ENCODE peak calls at places on chromosomes 2 and 18, in four cellular contexts. One of them, this sample, is unnamed.
A peak's percentile ranks its signal among the peaks of the same experiment; 100 is the strongest.

GRCh38 chr2:236823230-236823629 is 253.6 kb downstream of the ACKR3 start:
- DNase-seq in neural progenitor cell: peak; percentile 26
- DNase-seq in fibroblast of the aortic adventitia: no peak
- DNase-seq in H9: no peak
- DNase-seq in this sample: no peak

GRCh38 chr2:220143336-220143735 is 515.9 kb downstream of the SLC4A3 start:
- DNase-seq in H9: no peak
- DNase-seq in neural progenitor cell: no peak
- DNase-seq in fibroblast of the aortic adventitia: peak; percentile 85
- DNase-seq in this sample: no peak

GRCh38 chr2:29921560-29921915 is at the start of gene ALK:
- DNase-seq in fibroblast of the aortic adventitia: peak; percentile 62
- DNase-seq in H9: peak; percentile 98
- DNase-seq in neural progenitor cell: peak; percentile 98
- DNase-seq in this sample: peak; percentile 99

GRCh38 chr2:16553222-16553621 is 112.4 kb downstream of the CYRIA start:
- DNase-seq in neural progenitor cell: peak; percentile 73
- DNase-seq in H9: peak; percentile 37
- DNase-seq in fibroblast of the aortic adventitia: peak; percentile 1
- DNase-seq in this sample: peak; percentile 27

GRCh38 chr2:149540138-149540537 is 47.4 kb downstream of the MMADHC start:
- DNase-seq in neural progenitor cell: no peak
- DNase-seq in H9: no peak
- DNase-seq in fibroblast of the aortic adventitia: no peak
- DNase-seq in this sample: no peak

GRCh38 chr2:155442755-155443372 is 744.4 kb downstream of the KCNJ3 start:
- DNase-seq in neural progenitor cell: no peak
- DNase-seq in H9: no peak
- DNase-seq in fibroblast of the aortic adventitia: no peak
- DNase-seq in this sample: no peak

GRCh38 chr2:235165136-235165535 is 213.3 kb downstream of the SH3BP4 start:
- DNase-seq in H9: no peak
- DNase-seq in fibroblast of the aortic adventitia: no peak
- DNase-seq in neural progenitor cell: no peak
- DNase-seq in this sample: no peak

GRCh38 chr2:119265693-119266066 is 42.0 kb downstream of the STEAP3 start:
- DNase-seq in neural progenitor cell: no peak
- DNase-seq in fibroblast of the aortic adventitia: no peak
- DNase-seq in H9: no peak
- DNase-seq in this sample: no peak

GRCh38 chr2:179686718-179687342 is 174.6 kb downstream of the ZNF385B start:
- DNase-seq in fibroblast of the aortic adventitia: peak; percentile 18
- DNase-seq in neural progenitor cell: no peak
- DNase-seq in H9: no peak
- DNase-seq in this sample: no peak

GRCh38 chr2:177242136-177242987 is 22.2 kb downstream of the NFE2L2 start:
- DNase-seq in neural progenitor cell: no peak
- DNase-seq in H9: no peak
- DNase-seq in fibroblast of the aortic adventitia: peak; percentile 98
- DNase-seq in this sample: no peak

GRCh38 chr2:153196378-153197058 is 282.0 kb downstream of the RPRM start:
- DNase-seq in fibroblast of the aortic adventitia: no peak
- DNase-seq in H9: no peak
- DNase-seq in neural progenitor cell: no peak
- DNase-seq in this sample: no peak

GRCh38 chr18:74373428-74373827 is 57.8 kb downstream of the C18orf63 start:
- DNase-seq in H9: no peak
- DNase-seq in neural progenitor cell: no peak
- DNase-seq in fibroblast of the aortic adventitia: no peak
- DNase-seq in this sample: no peak

GRCh38 chr18:31097666-31098065 is 4.6 kb downstream of the DSC2 start:
- DNase-seq in fibroblast of the aortic adventitia: no peak
- DNase-seq in neural progenitor cell: no peak
- DNase-seq in H9: no peak
- DNase-seq in this sample: no peak

GRCh38 chr2:113407446-113408099 is 29.9 kb upstream of the ZNG1B start:
- DNase-seq in fibroblast of the aortic adventitia: peak; percentile 3
- DNase-seq in H9: no peak
- DNase-seq in neural progenitor cell: no peak
- DNase-seq in this sample: no peak

GRCh38 chr2:28765316-28765715 is 13.7 kb downstream of the PPP1CB start:
- DNase-seq in H9: no peak
- DNase-seq in neural progenitor cell: no peak
- DNase-seq in fibroblast of the aortic adventitia: no peak
- DNase-seq in this sample: no peak

GRCh38 chr18:48996041-48996440 is 45.3 kb upstream of the SMAD7 start:
- DNase-seq in neural progenitor cell: no peak
- DNase-seq in H9: no peak
- DNase-seq in fibroblast of the aortic adventitia: no peak
- DNase-seq in this sample: no peak

GRCh38 chr2:29691386-29691950 is 229.9 kb downstream of the ALK start:
- DNase-seq in neural progenitor cell: no peak
- DNase-seq in fibroblast of the aortic adventitia: no peak
- DNase-seq in H9: no peak
- DNase-seq in this sample: no peak

GRCh38 chr2:170359466-170359865 is 181.5 kb downstream of the MYO3B start:
- DNase-seq in fibroblast of the aortic adventitia: no peak
- DNase-seq in H9: no peak
- DNase-seq in neural progenitor cell: no peak
- DNase-seq in this sample: no peak

GRCh38 chr18:23958036-23958435 is 56.5 kb upstream of the TTC39C start:
- DNase-seq in H9: no peak
- DNase-seq in fibroblast of the aortic adventitia: peak; percentile 82
- DNase-seq in neural progenitor cell: no peak
- DNase-seq in this sample: no peak

GRCh38 chr2:152376385-152376784 is 41.4 kb downstream of the FMNL2 start:
- DNase-seq in neural progenitor cell: no peak
- DNase-seq in H9: no peak
- DNase-seq in fibroblast of the aortic adventitia: no peak
- DNase-seq in this sample: no peak

GRCh38 chr18:25568926-25569325 is 217.0 kb upstream of the ZNF521 start:
- DNase-seq in H9: no peak
- DNase-seq in fibroblast of the aortic adventitia: no peak
- DNase-seq in neural progenitor cell: no peak
- DNase-seq in this sample: no peak

GRCh38 chr2:222318026-222318711 is 19.4 kb upstream of the PAX3 start:
- DNase-seq in H9: peak; percentile 85
- DNase-seq in neural progenitor cell: peak; percentile 92
- DNase-seq in fibroblast of the aortic adventitia: peak; percentile 69
- DNase-seq in this sample: peak; percentile 80

GRCh38 chr18:36889316-36889715 is 60.4 kb downstream of the KIAA1328 start:
- DNase-seq in neural progenitor cell: no peak
- DNase-seq in fibroblast of the aortic adventitia: peak; percentile 27
- DNase-seq in H9: no peak
- DNase-seq in this sample: no peak

GRCh38 chr2:18987021-18987420 is 371.4 kb downstream of the OSR1 start:
- DNase-seq in H9: no peak
- DNase-seq in neural progenitor cell: no peak
- DNase-seq in fibroblast of the aortic adventitia: peak; percentile 19
- DNase-seq in this sample: no peak

GRCh38 chr2:100692381-100692780 is 127.6 kb upstream of the NPAS2 start:
- DNase-seq in fibroblast of the aortic adventitia: no peak
- DNase-seq in H9: no peak
- DNase-seq in neural progenitor cell: no peak
- DNase-seq in this sample: no peak

GRCh38 chr18:10015288-10015701 is 101.5 kb downstream of the VAPA start:
- DNase-seq in neural progenitor cell: no peak
- DNase-seq in H9: no peak
- DNase-seq in fibroblast of the aortic adventitia: peak; percentile 51
- DNase-seq in this sample: no peak

GRCh38 chr2:62479917-62480316 is 26.1 kb downstream of the TMEM17 start:
- DNase-seq in fibroblast of the aortic adventitia: no peak
- DNase-seq in neural progenitor cell: no peak
- DNase-seq in H9: no peak
- DNase-seq in this sample: no peak

GRCh38 chr2:130251520-130251864 is 53.3 kb upstream of the TUBA3E start:
- DNase-seq in fibroblast of the aortic adventitia: no peak
- DNase-seq in H9: no peak
- DNase-seq in neural progenitor cell: no peak
- DNase-seq in this sample: no peak

GRCh38 chr18:51193621-51194287 is 3.7 kb downstream of the MEX3C start:
- DNase-seq in H9: no peak
- DNase-seq in fibroblast of the aortic adventitia: peak; percentile 40
- DNase-seq in neural progenitor cell: no peak
- DNase-seq in this sample: no peak

GRCh38 chr2:12761109-12761508 is 44.4 kb downstream of the TRIB2 start:
- DNase-seq in neural progenitor cell: no peak
- DNase-seq in fibroblast of the aortic adventitia: no peak
- DNase-seq in H9: no peak
- DNase-seq in this sample: no peak

GRCh38 chr2:181114021-181114420 is 133.6 kb downstream of the UBE2E3 start:
- DNase-seq in H9: no peak
- DNase-seq in fibroblast of the aortic adventitia: no peak
- DNase-seq in neural progenitor cell: no peak
- DNase-seq in this sample: no peak

GRCh38 chr2:26489213-26489850 is 11.4 kb upstream of the OTOF start:
- DNase-seq in neural progenitor cell: no peak
- DNase-seq in H9: no peak
- DNase-seq in fibroblast of the aortic adventitia: no peak
- DNase-seq in this sample: no peak

GRCh38 chr2:134129900-134130537 is 123.9 kb upstream of the MGAT5 start:
- DNase-seq in fibroblast of the aortic adventitia: no peak
- DNase-seq in H9: no peak
- DNase-seq in neural progenitor cell: no peak
- DNase-seq in this sample: no peak

GRCh38 chr18:13185675-13186198 is 32.8 kb upstream of the LDLRAD4 start:
- DNase-seq in H9: no peak
- DNase-seq in fibroblast of the aortic adventitia: no peak
- DNase-seq in neural progenitor cell: no peak
- DNase-seq in this sample: peak; percentile 14

GRCh38 chr2:184611221-184612085 is 13.1 kb downstream of the ZNF804A start:
- DNase-seq in fibroblast of the aortic adventitia: peak; percentile 73
- DNase-seq in H9: no peak
- DNase-seq in neural progenitor cell: no peak
- DNase-seq in this sample: no peak
- TF ChIP-seq CTCF in fibroblast of the aortic adventitia: peak; percentile 45
- TF ChIP-seq CTCF in H9: peak; percentile 70
- TF ChIP-seq CTCF in neural progenitor cell: peak; percentile 68
- TF ChIP-seq CTCF in this sample: peak; percentile 53

GRCh38 chr2:63488118-63488713 is 100.1 kb downstream of the WDPCP start:
- DNase-seq in H9: no peak
- DNase-seq in fibroblast of the aortic adventitia: peak; percentile 64
- DNase-seq in neural progenitor cell: peak; percentile 42
- DNase-seq in this sample: peak; percentile 10
- TF ChIP-seq CTCF in H9: peak; percentile 90
- TF ChIP-seq CTCF in fibroblast of the aortic adventitia: peak; percentile 82
- TF ChIP-seq CTCF in neural progenitor cell: peak; percentile 94
- TF ChIP-seq CTCF in this sample: peak; percentile 66

DNA sequence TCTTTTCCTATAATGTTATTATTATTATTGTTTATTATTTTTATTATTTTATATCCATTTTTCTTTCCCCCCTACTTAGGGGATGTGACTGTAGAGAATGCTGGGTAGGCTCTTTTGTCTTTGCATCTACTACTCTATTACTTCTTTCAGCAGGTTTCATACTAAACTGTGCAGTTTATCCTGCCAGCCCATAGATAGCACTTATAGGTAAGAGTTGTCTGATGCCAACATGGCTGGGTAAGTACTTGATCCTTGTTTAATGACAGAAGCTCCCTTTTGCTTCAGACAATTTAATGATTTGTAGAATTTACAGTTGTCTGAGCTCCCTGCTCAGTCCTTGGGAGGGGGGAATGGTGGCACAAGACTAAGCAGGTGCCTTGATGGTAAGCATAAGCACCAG is 262.9 kb upstream of the CDH2 start:
- DNase-seq in fibroblast of the aortic adventitia: no peak
- DNase-seq in neural progenitor cell: no peak
- DNase-seq in H9: no peak
- DNase-seq in this sample: no peak
- TF ChIP-seq CTCF in fibroblast of the aortic adventitia: no peak
- TF ChIP-seq CTCF in neural progenitor cell: no peak
- TF ChIP-seq CTCF in H9: no peak
- TF ChIP-seq CTCF in this sample: no peak

GRCh38 chr2:120904825-120905224 is 169.2 kb downstream of the GLI2 start:
- DNase-seq in fibroblast of the aortic adventitia: peak; percentile 20
- DNase-seq in neural progenitor cell: no peak
- DNase-seq in H9: no peak
- DNase-seq in this sample: peak; percentile 41

GRCh38 chr2:120902532-120903088 is 166.9 kb downstream of the GLI2 start:
- DNase-seq in fibroblast of the aortic adventitia: no peak
- DNase-seq in neural progenitor cell: no peak
- DNase-seq in H9: no peak
- DNase-seq in this sample: no peak

GRCh38 chr2:120905298-120905697 is 169.6 kb downstream of the GLI2 start:
- DNase-seq in neural progenitor cell: no peak
- DNase-seq in H9: no peak
- DNase-seq in fibroblast of the aortic adventitia: no peak
- DNase-seq in this sample: no peak

GRCh38 chr2:120905824-120906571 is 170.3 kb downstream of the GLI2 start:
- DNase-seq in neural progenitor cell: no peak
- DNase-seq in fibroblast of the aortic adventitia: no peak
- DNase-seq in H9: no peak
- DNase-seq in this sample: no peak

DNA sequence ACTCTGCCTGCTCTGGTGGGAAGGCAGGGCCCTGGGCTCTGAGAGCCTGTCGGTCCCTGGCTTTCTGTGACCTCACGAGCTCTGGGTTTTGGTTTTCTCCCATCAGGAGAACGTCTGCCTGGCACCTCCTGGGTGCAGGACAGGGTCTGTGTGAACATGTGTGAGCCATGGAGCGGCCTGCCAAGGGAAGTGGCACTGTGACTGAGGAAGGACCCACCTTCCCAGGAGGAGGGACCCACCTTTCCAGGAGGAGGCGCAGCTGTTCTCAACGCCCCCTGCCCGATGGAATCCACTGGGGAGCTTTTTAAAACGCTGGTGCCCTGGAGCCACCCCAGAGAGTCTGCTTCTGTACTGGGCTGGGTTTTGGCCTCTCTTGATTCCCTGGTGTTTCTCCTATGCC is 168.7 kb downstream of the GLI2 start:
- DNase-seq in neural progenitor cell: no peak
- DNase-seq in H9: no peak
- DNase-seq in fibroblast of the aortic adventitia: no peak
- DNase-seq in this sample: no peak
- TF ChIP-seq CTCF in neural progenitor cell: peak; percentile 6
- TF ChIP-seq CTCF in H9: no peak
- TF ChIP-seq CTCF in fibroblast of the aortic adventitia: no peak
- TF ChIP-seq CTCF in this sample: no peak

GRCh38 chr2:240873805-240874714 is 5.4 kb downstream of the AGXT start:
- DNase-seq in H9: no peak
- DNase-seq in neural progenitor cell: peak; percentile 40
- DNase-seq in fibroblast of the aortic adventitia: no peak
- DNase-seq in this sample: peak; percentile 36
- TF ChIP-seq CTCF in H9: peak; percentile 34
- TF ChIP-seq CTCF in neural progenitor cell: no peak
- TF ChIP-seq CTCF in fibroblast of the aortic adventitia: no peak
- TF ChIP-seq CTCF in this sample: no peak

GRCh38 chr2:48566582-48566981 is 36.6 kb downstream of the STON1 start:
- DNase-seq in neural progenitor cell: peak; percentile 35
- DNase-seq in fibroblast of the aortic adventitia: peak; percentile 36
- DNase-seq in H9: no peak
- DNase-seq in this sample: no peak
- TF ChIP-seq CTCF in neural progenitor cell: peak; percentile 48
- TF ChIP-seq CTCF in fibroblast of the aortic adventitia: peak; percentile 59
- TF ChIP-seq CTCF in H9: peak; percentile 59
- TF ChIP-seq CTCF in this sample: peak; percentile 15

This sample was measured in nephron progenitor cell.